ENCODE peak calls at places on chromosomes 11 and 22, in four cellular contexts. R, S, Z and D are unnamed samples.

GRCh38 chr11:65672180-65672860 is 9.6 kb upstream of the RELA start:
- DNase-seq in Z (no peak), R (no peak), S (no peak), D (no peak)

GRCh38 chr11:21888814-21889213 is 304.1 kb upstream of the ANO5 start:
- DNase-seq in R (peak), Z (no peak), S (no peak), D (no peak)

GRCh38 chr22:44191036-44191454 is 10.3 kb downstream of the PARVG start:
- DNase-seq in R (no peak), S (no peak), Z (no peak), D (no peak)

GRCh38 chr22:38578505-38578904 is 8.5 kb upstream of the DMC1 start:
- DNase-seq in R (no peak), Z (no peak), S (no peak), D (no peak)

GRCh38 chr11:2150206-2150847 is 10.7 kb downstream of the INS start:
- DNase-seq in R (no peak), S (no peak), Z (no peak), D (no peak)

GRCh38 chr11:46901156-46901555 is 17.2 kb downstream of the LRP4 start:
- DNase-seq in Z (no peak), R (no peak), S (no peak), D (no peak)

GRCh38 chr11:9568854-9569587 is 4.4 kb upstream of the WEE1 start:
- DNase-seq in Z (no peak), R (peak), S (no peak), D (no peak)

GRCh38 chr22:47994045-47994444 is 1231.6 kb downstream of the TBC1D22A start:
- DNase-seq in Z (no peak), R (no peak), S (no peak), D (no peak)

GRCh38 chr11:1130276-1131032 is 27.3 kb upstream of the MUC5AC start:
- DNase-seq in R (no peak), Z (no peak), S (no peak), D (no peak)

GRCh38 chr22:50694099-50694498 is 21.5 kb downstream of the SHANK3 start:
- DNase-seq in Z (no peak), S (no peak), R (no peak), D (no peak)

GRCh38 chr11:8268530-8269461 is 5.1 kb upstream of the LMO1 start:
- DNase-seq in Z (no peak), R (no peak), S (peak), D (no peak)